ENCODE peak calls at places on chromosomes 5 and 9, in five cellular contexts. One of them, this sample, is unnamed.

GRCh38 chr9:20378851-20379250 is 243.4 kb downstream of the MLLT3 start:
- DNase-seq in RPMI8226: no peak
- DNase-seq in SW480: no peak
- DNase-seq in stimulated activated CD4-positive, alpha-beta T cell treated with anti-CD3 and anti-CD28 coated beads, Interleukin-4, amount 100 ng/mL, for 48 hours: no peak
- DNase-seq in activated CD4-positive, alpha-beta T cell treated with anti-CD3 and anti-CD28 coated beads, Interleukin-2, amount 50 U/mL, for 24 hours: no peak
- DNase-seq in this sample: no peak

GRCh38 chr5:55714339-55714738 is 2.2 kb upstream of the SLC38A9 start:
- DNase-seq in RPMI8226: no peak
- DNase-seq in SW480: no peak
- DNase-seq in stimulated activated CD4-positive, alpha-beta T cell treated with anti-CD3 and anti-CD28 coated beads, Interleukin-4, amount 100 ng/mL, for 48 hours: no peak
- DNase-seq in activated CD4-positive, alpha-beta T cell treated with anti-CD3 and anti-CD28 coated beads, Interleukin-2, amount 50 U/mL, for 24 hours: no peak
- DNase-seq in this sample: no peak

GRCh38 chr5:155167736-155168135 is 154.2 kb downstream of the KIF4B start:
- DNase-seq in RPMI8226: no peak
- DNase-seq in SW480: no peak
- DNase-seq in stimulated activated CD4-positive, alpha-beta T cell treated with anti-CD3 and anti-CD28 coated beads, Interleukin-4, amount 100 ng/mL, for 48 hours: no peak
- DNase-seq in activated CD4-positive, alpha-beta T cell treated with anti-CD3 and anti-CD28 coated beads, Interleukin-2, amount 50 U/mL, for 24 hours: no peak
- DNase-seq in this sample: no peak

GRCh38 chr9:3873818-3874217 is 348.0 kb upstream of the RFX3 start:
- DNase-seq in RPMI8226: no peak
- DNase-seq in SW480: no peak
- DNase-seq in stimulated activated CD4-positive, alpha-beta T cell treated with anti-CD3 and anti-CD28 coated beads, Interleukin-4, amount 100 ng/mL, for 48 hours: no peak
- DNase-seq in activated CD4-positive, alpha-beta T cell treated with anti-CD3 and anti-CD28 coated beads, Interleukin-2, amount 50 U/mL, for 24 hours: no peak
- DNase-seq in this sample: no peak

GRCh38 chr9:75892168-75892901 is 1.9 kb downstream of the PCSK5 start:
- DNase-seq in RPMI8226: no peak
- DNase-seq in SW480: peak
- DNase-seq in stimulated activated CD4-positive, alpha-beta T cell treated with anti-CD3 and anti-CD28 coated beads, Interleukin-4, amount 100 ng/mL, for 48 hours: peak
- DNase-seq in activated CD4-positive, alpha-beta T cell treated with anti-CD3 and anti-CD28 coated beads, Interleukin-2, amount 50 U/mL, for 24 hours: no peak
- DNase-seq in this sample: no peak

GRCh38 chr5:62475072-62475471 is 62.5 kb downstream of the IPO11 start:
- DNase-seq in RPMI8226: no peak
- DNase-seq in SW480: no peak
- DNase-seq in stimulated activated CD4-positive, alpha-beta T cell treated with anti-CD3 and anti-CD28 coated beads, Interleukin-4, amount 100 ng/mL, for 48 hours: no peak
- DNase-seq in activated CD4-positive, alpha-beta T cell treated with anti-CD3 and anti-CD28 coated beads, Interleukin-2, amount 50 U/mL, for 24 hours: no peak
- DNase-seq in this sample: no peak

GRCh38 chr9:88380118-88380517 is 8.1 kb upstream of the SPIN1 start:
- DNase-seq in RPMI8226: no peak
- DNase-seq in SW480: no peak
- DNase-seq in stimulated activated CD4-positive, alpha-beta T cell treated with anti-CD3 and anti-CD28 coated beads, Interleukin-4, amount 100 ng/mL, for 48 hours: no peak
- DNase-seq in activated CD4-positive, alpha-beta T cell treated with anti-CD3 and anti-CD28 coated beads, Interleukin-2, amount 50 U/mL, for 24 hours: no peak
- DNase-seq in this sample: no peak

GRCh38 chr5:116908537-116908936 is 333.9 kb upstream of the SEMA6A start:
- DNase-seq in RPMI8226: no peak
- DNase-seq in SW480: no peak
- DNase-seq in stimulated activated CD4-positive, alpha-beta T cell treated with anti-CD3 and anti-CD28 coated beads, Interleukin-4, amount 100 ng/mL, for 48 hours: no peak
- DNase-seq in activated CD4-positive, alpha-beta T cell treated with anti-CD3 and anti-CD28 coated beads, Interleukin-2, amount 50 U/mL, for 24 hours: no peak
- DNase-seq in this sample: peak

GRCh38 chr5:33372721-33373120 is 68.0 kb upstream of the TARS1 start:
- DNase-seq in RPMI8226: no peak
- DNase-seq in SW480: no peak
- DNase-seq in stimulated activated CD4-positive, alpha-beta T cell treated with anti-CD3 and anti-CD28 coated beads, Interleukin-4, amount 100 ng/mL, for 48 hours: no peak
- DNase-seq in activated CD4-positive, alpha-beta T cell treated with anti-CD3 and anti-CD28 coated beads, Interleukin-2, amount 50 U/mL, for 24 hours: no peak
- DNase-seq in this sample: no peak

GRCh38 chr5:38032149-38032548 is 192.3 kb upstream of the GDNF start:
- DNase-seq in RPMI8226: no peak
- DNase-seq in SW480: no peak
- DNase-seq in stimulated activated CD4-positive, alpha-beta T cell treated with anti-CD3 and anti-CD28 coated beads, Interleukin-4, amount 100 ng/mL, for 48 hours: no peak
- DNase-seq in activated CD4-positive, alpha-beta T cell treated with anti-CD3 and anti-CD28 coated beads, Interleukin-2, amount 50 U/mL, for 24 hours: no peak
- DNase-seq in this sample: no peak

GRCh38 chr9:35798658-35799366 is 7.4 kb downstream of the NPR2 start:
- DNase-seq in RPMI8226: peak
- DNase-seq in SW480: peak
- DNase-seq in stimulated activated CD4-positive, alpha-beta T cell treated with anti-CD3 and anti-CD28 coated beads, Interleukin-4, amount 100 ng/mL, for 48 hours: peak
- DNase-seq in activated CD4-positive, alpha-beta T cell treated with anti-CD3 and anti-CD28 coated beads, Interleukin-2, amount 50 U/mL, for 24 hours: peak
- DNase-seq in this sample: no peak

GRCh38 chr9:126228779-126229444 is 97.7 kb upstream of the MVB12B start:
- DNase-seq in RPMI8226: peak
- DNase-seq in SW480: peak
- DNase-seq in stimulated activated CD4-positive, alpha-beta T cell treated with anti-CD3 and anti-CD28 coated beads, Interleukin-4, amount 100 ng/mL, for 48 hours: peak
- DNase-seq in activated CD4-positive, alpha-beta T cell treated with anti-CD3 and anti-CD28 coated beads, Interleukin-2, amount 50 U/mL, for 24 hours: peak
- DNase-seq in this sample: peak

GRCh38 chr9:35844628-35845301 is 15.7 kb downstream of the TMEM8B start:
- DNase-seq in RPMI8226: peak
- DNase-seq in SW480: peak
- DNase-seq in stimulated activated CD4-positive, alpha-beta T cell treated with anti-CD3 and anti-CD28 coated beads, Interleukin-4, amount 100 ng/mL, for 48 hours: no peak
- DNase-seq in activated CD4-positive, alpha-beta T cell treated with anti-CD3 and anti-CD28 coated beads, Interleukin-2, amount 50 U/mL, for 24 hours: no peak
- DNase-seq in this sample: peak

GRCh38 chr5:73183491-73183891 is 10.5 kb downstream of the TMEM174 start:
- DNase-seq in RPMI8226: no peak
- DNase-seq in SW480: no peak
- DNase-seq in stimulated activated CD4-positive, alpha-beta T cell treated with anti-CD3 and anti-CD28 coated beads, Interleukin-4, amount 100 ng/mL, for 48 hours: no peak
- DNase-seq in activated CD4-positive, alpha-beta T cell treated with anti-CD3 and anti-CD28 coated beads, Interleukin-2, amount 50 U/mL, for 24 hours: no peak
- DNase-seq in this sample: no peak

GRCh38 chr5:56852228-56853000 is 37.1 kb downstream of the MAP3K1 start:
- DNase-seq in RPMI8226: peak
- DNase-seq in SW480: no peak
- DNase-seq in stimulated activated CD4-positive, alpha-beta T cell treated with anti-CD3 and anti-CD28 coated beads, Interleukin-4, amount 100 ng/mL, for 48 hours: no peak
- DNase-seq in activated CD4-positive, alpha-beta T cell treated with anti-CD3 and anti-CD28 coated beads, Interleukin-2, amount 50 U/mL, for 24 hours: no peak
- DNase-seq in this sample: no peak

GRCh38 chr9:126989847-126990821 is 75.6 kb downstream of the RALGPS1 start:
- DNase-seq in RPMI8226: no peak
- DNase-seq in SW480: no peak
- DNase-seq in stimulated activated CD4-positive, alpha-beta T cell treated with anti-CD3 and anti-CD28 coated beads, Interleukin-4, amount 100 ng/mL, for 48 hours: no peak
- DNase-seq in activated CD4-positive, alpha-beta T cell treated with anti-CD3 and anti-CD28 coated beads, Interleukin-2, amount 50 U/mL, for 24 hours: no peak
- DNase-seq in this sample: no peak

GRCh38 chr9:126309427-126310179 is 17.0 kb upstream of the MVB12B start:
- DNase-seq in RPMI8226: no peak
- DNase-seq in SW480: no peak
- DNase-seq in stimulated activated CD4-positive, alpha-beta T cell treated with anti-CD3 and anti-CD28 coated beads, Interleukin-4, amount 100 ng/mL, for 48 hours: no peak
- DNase-seq in activated CD4-positive, alpha-beta T cell treated with anti-CD3 and anti-CD28 coated beads, Interleukin-2, amount 50 U/mL, for 24 hours: no peak
- DNase-seq in this sample: no peak